ENCODE peak calls at places on chromosomes 4 and X, in five cellular contexts. One of them, this sample, is unnamed.
A peak's percentile ranks its signal among the peaks of the same experiment; 100 is the strongest.

GRCh38 chr4:88276952-88277710 is 7.2 kb downstream of the PPM1K start:
- DNase-seq in amniotic stem cell: no peak
- DNase-seq in frontal cortex: no peak
- DNase-seq in cardiac fibroblast: no peak
- DNase-seq in fibroblast of the aortic adventitia: no peak
- DNase-seq in this sample: no peak

GRCh38 chrX:109409181-109409580 is 72.7 kb downstream of the GUCY2F start:
- DNase-seq in frontal cortex: no peak
- DNase-seq in fibroblast of the aortic adventitia: no peak
- DNase-seq in amniotic stem cell: no peak
- DNase-seq in cardiac fibroblast: no peak
- DNase-seq in this sample: no peak

GRCh38 chrX:20211261-20211786 is 55.4 kb downstream of the RPS6KA3 start:
- DNase-seq in amniotic stem cell: no peak
- DNase-seq in fibroblast of the aortic adventitia: no peak
- DNase-seq in frontal cortex: no peak
- DNase-seq in cardiac fibroblast: no peak
- DNase-seq in this sample: no peak

GRCh38 chrX:107566603-107567262 is 61.6 kb upstream of the PRPS1 start:
- DNase-seq in amniotic stem cell: no peak
- DNase-seq in fibroblast of the aortic adventitia: peak; percentile 13
- DNase-seq in frontal cortex: no peak
- DNase-seq in cardiac fibroblast: peak; percentile 1
- DNase-seq in this sample: no peak

GRCh38 chr4:124030038-124030638 is 633.5 kb downstream of the SPRY1 start:
- DNase-seq in cardiac fibroblast: no peak
- DNase-seq in amniotic stem cell: no peak
- DNase-seq in fibroblast of the aortic adventitia: peak; percentile 27
- DNase-seq in frontal cortex: no peak
- DNase-seq in this sample: no peak

GRCh38 chr4:101328063-101328602 is 19.2 kb downstream of the PPP3CA start:
- DNase-seq in amniotic stem cell: no peak
- DNase-seq in frontal cortex: no peak
- DNase-seq in cardiac fibroblast: no peak
- DNase-seq in fibroblast of the aortic adventitia: no peak
- DNase-seq in this sample: no peak

GRCh38 chrX:153381684-153382532 is 19.2 kb downstream of the PNMA6E start:
- DNase-seq in amniotic stem cell: peak; percentile 50
- DNase-seq in fibroblast of the aortic adventitia: peak; percentile 90
- DNase-seq in frontal cortex: no peak
- DNase-seq in cardiac fibroblast: peak; percentile 84
- DNase-seq in this sample: peak; percentile 77

GRCh38 chr4:183256756-183257385 is 63.2 kb downstream of the CLDN22 start:
- DNase-seq in cardiac fibroblast: peak; percentile 69
- DNase-seq in fibroblast of the aortic adventitia: peak; percentile 58
- DNase-seq in amniotic stem cell: peak; percentile 17
- DNase-seq in frontal cortex: no peak
- DNase-seq in this sample: no peak

GRCh38 chr4:8912089-8912455 is 40.4 kb upstream of the HMX1 start:
- DNase-seq in cardiac fibroblast: no peak
- DNase-seq in frontal cortex: peak; percentile 18
- DNase-seq in amniotic stem cell: no peak
- DNase-seq in fibroblast of the aortic adventitia: no peak
- DNase-seq in this sample: no peak

GRCh38 chr4:154024097-154024496 is 235.2 kb upstream of the SFRP2 start:
- DNase-seq in frontal cortex: no peak
- DNase-seq in cardiac fibroblast: peak; percentile 22
- DNase-seq in fibroblast of the aortic adventitia: no peak
- DNase-seq in amniotic stem cell: no peak
- DNase-seq in this sample: no peak

GRCh38 chr4:75432683-75433082 is 81.5 kb downstream of the RCHY1 start:
- DNase-seq in amniotic stem cell: no peak
- DNase-seq in fibroblast of the aortic adventitia: peak; percentile 9
- DNase-seq in frontal cortex: no peak
- DNase-seq in cardiac fibroblast: peak; percentile 27
- DNase-seq in this sample: no peak

GRCh38 chr4:105527081-105527480 is 25.3 kb upstream of the ARHGEF38 start:
- DNase-seq in fibroblast of the aortic adventitia: no peak
- DNase-seq in amniotic stem cell: no peak
- DNase-seq in cardiac fibroblast: no peak
- DNase-seq in frontal cortex: no peak
- DNase-seq in this sample: no peak

GRCh38 chrX:3522016-3522690 is 175.7 kb upstream of the MXRA5 start:
- DNase-seq in cardiac fibroblast: peak; percentile 20
- DNase-seq in fibroblast of the aortic adventitia: peak; percentile 87
- DNase-seq in amniotic stem cell: peak; percentile 19
- DNase-seq in frontal cortex: no peak
- DNase-seq in this sample: no peak

GRCh38 chrX:63250253-63250868 is 100.8 kb downstream of the SPIN4 start:
- DNase-seq in amniotic stem cell: no peak
- DNase-seq in cardiac fibroblast: peak; percentile 88
- DNase-seq in fibroblast of the aortic adventitia: peak; percentile 87
- DNase-seq in frontal cortex: peak; percentile 3
- DNase-seq in this sample: no peak

GRCh38 chrX:133415276-133416105 is at the start of gene GPC4:
- DNase-seq in frontal cortex: peak; percentile 71
- DNase-seq in cardiac fibroblast: no peak
- DNase-seq in amniotic stem cell: no peak
- DNase-seq in fibroblast of the aortic adventitia: peak; percentile 12
- DNase-seq in this sample: no peak

GRCh38 chr4:26493461-26493860 is 3.2 kb upstream of the CCKAR start:
- DNase-seq in frontal cortex: no peak
- DNase-seq in amniotic stem cell: no peak
- DNase-seq in fibroblast of the aortic adventitia: no peak
- DNase-seq in cardiac fibroblast: no peak
- DNase-seq in this sample: no peak

GRCh38 chrX:22220941-22221340 is 51.8 kb upstream of the CBLL2 start:
- DNase-seq in cardiac fibroblast: peak; percentile 79
- DNase-seq in frontal cortex: no peak
- DNase-seq in amniotic stem cell: peak; percentile 64
- DNase-seq in fibroblast of the aortic adventitia: peak; percentile 56
- DNase-seq in this sample: no peak

GRCh38 chr4:173346074-173346473 is 11.9 kb upstream of the HMGB2 start:
- DNase-seq in cardiac fibroblast: peak; percentile 38
- DNase-seq in frontal cortex: no peak
- DNase-seq in amniotic stem cell: no peak
- DNase-seq in fibroblast of the aortic adventitia: peak; percentile 32
- DNase-seq in this sample: no peak

GRCh38 chr4:148092316-148093014 is 349.7 kb downstream of the NR3C2 start:
- DNase-seq in cardiac fibroblast: no peak
- DNase-seq in amniotic stem cell: no peak
- DNase-seq in fibroblast of the aortic adventitia: peak; percentile 7
- DNase-seq in frontal cortex: no peak
- DNase-seq in this sample: no peak

GRCh38 chr4:168409089-168409801 is 71.0 kb downstream of the DDX60L start:
- DNase-seq in fibroblast of the aortic adventitia: peak; percentile 19
- DNase-seq in amniotic stem cell: no peak
- DNase-seq in frontal cortex: no peak
- DNase-seq in cardiac fibroblast: peak; percentile 58
- DNase-seq in this sample: no peak

GRCh38 chrX:154021131-154021611 is 1.5 kb upstream of the IRAK1 start:
- DNase-seq in amniotic stem cell: no peak
- DNase-seq in fibroblast of the aortic adventitia: peak; percentile 43
- DNase-seq in cardiac fibroblast: peak; percentile 56
- DNase-seq in frontal cortex: no peak
- DNase-seq in this sample: no peak

GRCh38 chrX:135264210-135264609 is 12.3 kb downstream of the ETDA start:
- DNase-seq in frontal cortex: no peak
- DNase-seq in fibroblast of the aortic adventitia: no peak
- DNase-seq in cardiac fibroblast: no peak
- DNase-seq in amniotic stem cell: no peak
- DNase-seq in this sample: no peak

GRCh38 chrX:52363247-52363883 is 5.5 kb upstream of the XAGE2 start:
- DNase-seq in amniotic stem cell: no peak
- DNase-seq in fibroblast of the aortic adventitia: peak; percentile 46
- DNase-seq in cardiac fibroblast: peak; percentile 4
- DNase-seq in frontal cortex: no peak
- DNase-seq in this sample: no peak

GRCh38 chrX:97616883-97617510 is 733.3 kb downstream of the RPA4 start:
- DNase-seq in amniotic stem cell: peak; percentile 3
- DNase-seq in frontal cortex: no peak
- DNase-seq in fibroblast of the aortic adventitia: peak; percentile 53
- DNase-seq in cardiac fibroblast: peak; percentile 69
- DNase-seq in this sample: no peak

GRCh38 chr4:168511780-168512467 is 15.1 kb downstream of the PALLD start:
- DNase-seq in amniotic stem cell: no peak
- DNase-seq in fibroblast of the aortic adventitia: no peak
- DNase-seq in frontal cortex: no peak
- DNase-seq in cardiac fibroblast: no peak
- DNase-seq in this sample: no peak

GRCh38 chrX:120213438-120214265 is 37.0 kb upstream of the ZBTB33 start:
- DNase-seq in fibroblast of the aortic adventitia: peak; percentile 64
- DNase-seq in frontal cortex: peak; percentile 4
- DNase-seq in amniotic stem cell: peak; percentile 7
- DNase-seq in cardiac fibroblast: peak; percentile 66
- DNase-seq in this sample: peak; percentile 12

GRCh38 chr4:44446801-44447562 is 1.6 kb downstream of the KCTD8 start:
- DNase-seq in amniotic stem cell: no peak
- DNase-seq in fibroblast of the aortic adventitia: no peak
- DNase-seq in frontal cortex: no peak
- DNase-seq in cardiac fibroblast: no peak
- DNase-seq in this sample: no peak

GRCh38 chrX:1466971-1467561 is 14.4 kb upstream of the ASMTL start:
- DNase-seq in cardiac fibroblast: no peak
- DNase-seq in fibroblast of the aortic adventitia: no peak
- DNase-seq in frontal cortex: no peak
- DNase-seq in amniotic stem cell: no peak
- DNase-seq in this sample: no peak

GRCh38 chrX:12292996-12293765 is 154.9 kb downstream of the FRMPD4 start:
- DNase-seq in amniotic stem cell: no peak
- DNase-seq in fibroblast of the aortic adventitia: peak; percentile 56
- DNase-seq in cardiac fibroblast: peak; percentile 69
- DNase-seq in frontal cortex: no peak
- DNase-seq in this sample: no peak

GRCh38 chr4:169270810-169271691 is at the start of gene SH3RF1:
- DNase-seq in frontal cortex: peak; percentile 90
- DNase-seq in fibroblast of the aortic adventitia: peak; percentile 80
- DNase-seq in amniotic stem cell: peak; percentile 81
- DNase-seq in cardiac fibroblast: peak; percentile 86
- DNase-seq in this sample: no peak

GRCh38 chr4:7201351-7202305 is 9.3 kb downstream of the SORCS2 start:
- DNase-seq in amniotic stem cell: no peak
- DNase-seq in fibroblast of the aortic adventitia: no peak
- DNase-seq in cardiac fibroblast: no peak
- DNase-seq in frontal cortex: no peak
- DNase-seq in this sample: no peak

GRCh38 chrX:154429708-154430107 is 1.2 kb downstream of the ATP6AP1 start:
- DNase-seq in cardiac fibroblast: no peak
- DNase-seq in frontal cortex: no peak
- DNase-seq in amniotic stem cell: no peak
- DNase-seq in fibroblast of the aortic adventitia: no peak
- DNase-seq in this sample: no peak

GRCh38 chr4:8024073-8024786 is 84.6 kb upstream of the AFAP1 start:
- DNase-seq in fibroblast of the aortic adventitia: no peak
- DNase-seq in cardiac fibroblast: no peak
- DNase-seq in frontal cortex: no peak
- DNase-seq in amniotic stem cell: no peak
- DNase-seq in this sample: no peak

GRCh38 chr4:56048621-56049427 is 100.1 kb downstream of the CEP135 start:
- DNase-seq in amniotic stem cell: no peak
- DNase-seq in fibroblast of the aortic adventitia: peak; percentile 26
- DNase-seq in frontal cortex: peak; percentile 78
- DNase-seq in cardiac fibroblast: peak; percentile 46
- DNase-seq in this sample: peak; percentile 1

GRCh38 chrX:46757052-46757451 is 1.9 kb downstream of the SLC9A7 start:
- DNase-seq in fibroblast of the aortic adventitia: no peak
- DNase-seq in amniotic stem cell: no peak
- DNase-seq in cardiac fibroblast: no peak
- DNase-seq in frontal cortex: no peak
- DNase-seq in this sample: no peak

GRCh38 chr4:150283689-150284088 is 205.4 kb downstream of the DCLK2 start:
- DNase-seq in cardiac fibroblast: peak; percentile 97
- DNase-seq in amniotic stem cell: peak; percentile 64
- DNase-seq in frontal cortex: no peak
- DNase-seq in fibroblast of the aortic adventitia: peak; percentile 95
- DNase-seq in this sample: no peak

GRCh38 chrX:130299279-130300009 is 30.7 kb upstream of the ZNF280C start:
- DNase-seq in amniotic stem cell: no peak
- DNase-seq in frontal cortex: no peak
- DNase-seq in fibroblast of the aortic adventitia: no peak
- DNase-seq in cardiac fibroblast: no peak
- DNase-seq in this sample: peak; percentile 54

This sample was measured in NCI-H2107.